ENCODE peak calls at places on chromosomes 5 and 9, in five cellular contexts. One of them, this sample, is unnamed.

GRCh38 chr9:68951879-68952659 is 61.8 kb downstream of the PRKACG start:
- DNase-seq in activated T-helper 1 cell treated with anti-CD3 and anti-CD28 coated beads, Interleukin-12 subunit alpha, Interleukin-12 subunit beta, Interleukin-2, Interleukin-4 antibody, amounts not matched to agents 30 ng/mL and 10 ng/mL and 1 ng/mL, durations not matched to agents 14 hours and 24 hours and 36 hours: no peak
- DNase-seq in activated CD4-positive, alpha-beta memory T cell treated with anti-CD3 and anti-CD28 coated beads for 36 hours: peak
- DNase-seq in Kasumi-1: peak
- DNase-seq in tibial nerve: no peak
- DNase-seq in this sample: no peak

GRCh38 chr5:75550597-75550996 is 38.9 kb downstream of the POLK start:
- DNase-seq in activated T-helper 1 cell treated with anti-CD3 and anti-CD28 coated beads, Interleukin-12 subunit alpha, Interleukin-12 subunit beta, Interleukin-2, Interleukin-4 antibody, amounts not matched to agents 30 ng/mL and 10 ng/mL and 1 ng/mL, durations not matched to agents 14 hours and 24 hours and 36 hours: no peak
- DNase-seq in tibial nerve: no peak
- DNase-seq in activated CD4-positive, alpha-beta memory T cell treated with anti-CD3 and anti-CD28 coated beads for 36 hours: no peak
- DNase-seq in Kasumi-1: peak
- DNase-seq in this sample: no peak

GRCh38 chr9:83081846-83082245 is 18.9 kb upstream of the RASEF start:
- DNase-seq in activated CD4-positive, alpha-beta memory T cell treated with anti-CD3 and anti-CD28 coated beads for 36 hours: no peak
- DNase-seq in Kasumi-1: no peak
- DNase-seq in activated T-helper 1 cell treated with anti-CD3 and anti-CD28 coated beads, Interleukin-12 subunit alpha, Interleukin-12 subunit beta, Interleukin-2, Interleukin-4 antibody, amounts not matched to agents 30 ng/mL and 10 ng/mL and 1 ng/mL, durations not matched to agents 14 hours and 24 hours and 36 hours: no peak
- DNase-seq in tibial nerve: no peak
- DNase-seq in this sample: no peak

GRCh38 chr5:4921929-4922328 is 218.2 kb upstream of the ADAMTS16 start:
- DNase-seq in activated T-helper 1 cell treated with anti-CD3 and anti-CD28 coated beads, Interleukin-12 subunit alpha, Interleukin-12 subunit beta, Interleukin-2, Interleukin-4 antibody, amounts not matched to agents 30 ng/mL and 10 ng/mL and 1 ng/mL, durations not matched to agents 14 hours and 24 hours and 36 hours: no peak
- DNase-seq in activated CD4-positive, alpha-beta memory T cell treated with anti-CD3 and anti-CD28 coated beads for 36 hours: no peak
- DNase-seq in tibial nerve: no peak
- DNase-seq in Kasumi-1: no peak
- DNase-seq in this sample: no peak

GRCh38 chr5:74576941-74577456 is 63.5 kb downstream of the ENC1 start:
- DNase-seq in tibial nerve: no peak
- DNase-seq in activated CD4-positive, alpha-beta memory T cell treated with anti-CD3 and anti-CD28 coated beads for 36 hours: peak
- DNase-seq in activated T-helper 1 cell treated with anti-CD3 and anti-CD28 coated beads, Interleukin-12 subunit alpha, Interleukin-12 subunit beta, Interleukin-2, Interleukin-4 antibody, amounts not matched to agents 30 ng/mL and 10 ng/mL and 1 ng/mL, durations not matched to agents 14 hours and 24 hours and 36 hours: peak
- DNase-seq in Kasumi-1: no peak
- DNase-seq in this sample: no peak

GRCh38 chr5:56166671-56167070 is 66.5 kb downstream of the ANKRD55 start:
- DNase-seq in activated CD4-positive, alpha-beta memory T cell treated with anti-CD3 and anti-CD28 coated beads for 36 hours: no peak
- DNase-seq in Kasumi-1: peak
- DNase-seq in activated T-helper 1 cell treated with anti-CD3 and anti-CD28 coated beads, Interleukin-12 subunit alpha, Interleukin-12 subunit beta, Interleukin-2, Interleukin-4 antibody, amounts not matched to agents 30 ng/mL and 10 ng/mL and 1 ng/mL, durations not matched to agents 14 hours and 24 hours and 36 hours: no peak
- DNase-seq in tibial nerve: no peak
- DNase-seq in this sample: no peak

GRCh38 chr5:131224387-131225191 is 39.3 kb upstream of the CDC42SE2 start:
- DNase-seq in activated T-helper 1 cell treated with anti-CD3 and anti-CD28 coated beads, Interleukin-12 subunit alpha, Interleukin-12 subunit beta, Interleukin-2, Interleukin-4 antibody, amounts not matched to agents 30 ng/mL and 10 ng/mL and 1 ng/mL, durations not matched to agents 14 hours and 24 hours and 36 hours: no peak
- DNase-seq in Kasumi-1: no peak
- DNase-seq in tibial nerve: no peak
- DNase-seq in activated CD4-positive, alpha-beta memory T cell treated with anti-CD3 and anti-CD28 coated beads for 36 hours: peak
- DNase-seq in this sample: no peak

GRCh38 chr9:84975926-84976325 is 306.4 kb downstream of the NTRK2 start:
- DNase-seq in activated CD4-positive, alpha-beta memory T cell treated with anti-CD3 and anti-CD28 coated beads for 36 hours: no peak
- DNase-seq in tibial nerve: no peak
- DNase-seq in Kasumi-1: no peak
- DNase-seq in activated T-helper 1 cell treated with anti-CD3 and anti-CD28 coated beads, Interleukin-12 subunit alpha, Interleukin-12 subunit beta, Interleukin-2, Interleukin-4 antibody, amounts not matched to agents 30 ng/mL and 10 ng/mL and 1 ng/mL, durations not matched to agents 14 hours and 24 hours and 36 hours: no peak
- DNase-seq in this sample: no peak

GRCh38 chr5:57598097-57598496 is 115.5 kb upstream of the ACTBL2 start:
- DNase-seq in tibial nerve: no peak
- DNase-seq in Kasumi-1: no peak
- DNase-seq in activated CD4-positive, alpha-beta memory T cell treated with anti-CD3 and anti-CD28 coated beads for 36 hours: no peak
- DNase-seq in activated T-helper 1 cell treated with anti-CD3 and anti-CD28 coated beads, Interleukin-12 subunit alpha, Interleukin-12 subunit beta, Interleukin-2, Interleukin-4 antibody, amounts not matched to agents 30 ng/mL and 10 ng/mL and 1 ng/mL, durations not matched to agents 14 hours and 24 hours and 36 hours: no peak
- DNase-seq in this sample: no peak

GRCh38 chr5:14707811-14708210 is 43.3 kb downstream of the OTULIN start:
- DNase-seq in activated T-helper 1 cell treated with anti-CD3 and anti-CD28 coated beads, Interleukin-12 subunit alpha, Interleukin-12 subunit beta, Interleukin-2, Interleukin-4 antibody, amounts not matched to agents 30 ng/mL and 10 ng/mL and 1 ng/mL, durations not matched to agents 14 hours and 24 hours and 36 hours: no peak
- DNase-seq in Kasumi-1: no peak
- DNase-seq in tibial nerve: no peak
- DNase-seq in activated CD4-positive, alpha-beta memory T cell treated with anti-CD3 and anti-CD28 coated beads for 36 hours: peak
- DNase-seq in this sample: no peak

GRCh38 chr5:138602371-138603000 is 27.3 kb upstream of the HSPA9 start:
- DNase-seq in activated T-helper 1 cell treated with anti-CD3 and anti-CD28 coated beads, Interleukin-12 subunit alpha, Interleukin-12 subunit beta, Interleukin-2, Interleukin-4 antibody, amounts not matched to agents 30 ng/mL and 10 ng/mL and 1 ng/mL, durations not matched to agents 14 hours and 24 hours and 36 hours: no peak
- DNase-seq in Kasumi-1: no peak
- DNase-seq in tibial nerve: no peak
- DNase-seq in activated CD4-positive, alpha-beta memory T cell treated with anti-CD3 and anti-CD28 coated beads for 36 hours: no peak
- DNase-seq in this sample: peak

GRCh38 chr9:124215956-124216355 is 41.8 kb upstream of the NEK6 start:
- DNase-seq in activated T-helper 1 cell treated with anti-CD3 and anti-CD28 coated beads, Interleukin-12 subunit alpha, Interleukin-12 subunit beta, Interleukin-2, Interleukin-4 antibody, amounts not matched to agents 30 ng/mL and 10 ng/mL and 1 ng/mL, durations not matched to agents 14 hours and 24 hours and 36 hours: no peak
- DNase-seq in activated CD4-positive, alpha-beta memory T cell treated with anti-CD3 and anti-CD28 coated beads for 36 hours: peak
- DNase-seq in tibial nerve: no peak
- DNase-seq in Kasumi-1: no peak
- DNase-seq in this sample: no peak

GRCh38 chr9:28866951-28867350 is 1293.7 kb upstream of the C9orf72 start:
- DNase-seq in tibial nerve: no peak
- DNase-seq in activated CD4-positive, alpha-beta memory T cell treated with anti-CD3 and anti-CD28 coated beads for 36 hours: no peak
- DNase-seq in Kasumi-1: no peak
- DNase-seq in activated T-helper 1 cell treated with anti-CD3 and anti-CD28 coated beads, Interleukin-12 subunit alpha, Interleukin-12 subunit beta, Interleukin-2, Interleukin-4 antibody, amounts not matched to agents 30 ng/mL and 10 ng/mL and 1 ng/mL, durations not matched to agents 14 hours and 24 hours and 36 hours: no peak
- DNase-seq in this sample: no peak

GRCh38 chr5:10789726-10790125 is 28.7 kb upstream of the DAP start:
- DNase-seq in activated T-helper 1 cell treated with anti-CD3 and anti-CD28 coated beads, Interleukin-12 subunit alpha, Interleukin-12 subunit beta, Interleukin-2, Interleukin-4 antibody, amounts not matched to agents 30 ng/mL and 10 ng/mL and 1 ng/mL, durations not matched to agents 14 hours and 24 hours and 36 hours: no peak
- DNase-seq in activated CD4-positive, alpha-beta memory T cell treated with anti-CD3 and anti-CD28 coated beads for 36 hours: no peak
- DNase-seq in tibial nerve: no peak
- DNase-seq in Kasumi-1: no peak
- DNase-seq in this sample: no peak

GRCh38 chr5:148776780-148777179 is 49.6 kb upstream of the ADRB2 start:
- DNase-seq in activated CD4-positive, alpha-beta memory T cell treated with anti-CD3 and anti-CD28 coated beads for 36 hours: peak
- DNase-seq in Kasumi-1: peak
- DNase-seq in tibial nerve: no peak
- DNase-seq in activated T-helper 1 cell treated with anti-CD3 and anti-CD28 coated beads, Interleukin-12 subunit alpha, Interleukin-12 subunit beta, Interleukin-2, Interleukin-4 antibody, amounts not matched to agents 30 ng/mL and 10 ng/mL and 1 ng/mL, durations not matched to agents 14 hours and 24 hours and 36 hours: no peak
- DNase-seq in this sample: peak

GRCh38 chr5:36017622-36018021 is 26.4 kb upstream of the UGT3A1 start:
- DNase-seq in Kasumi-1: no peak
- DNase-seq in tibial nerve: no peak
- DNase-seq in activated T-helper 1 cell treated with anti-CD3 and anti-CD28 coated beads, Interleukin-12 subunit alpha, Interleukin-12 subunit beta, Interleukin-2, Interleukin-4 antibody, amounts not matched to agents 30 ng/mL and 10 ng/mL and 1 ng/mL, durations not matched to agents 14 hours and 24 hours and 36 hours: no peak
- DNase-seq in activated CD4-positive, alpha-beta memory T cell treated with anti-CD3 and anti-CD28 coated beads for 36 hours: no peak
- DNase-seq in this sample: no peak

GRCh38 chr9:130347931-130348330 is 82.4 kb downstream of the HMCN2 start:
- DNase-seq in activated CD4-positive, alpha-beta memory T cell treated with anti-CD3 and anti-CD28 coated beads for 36 hours: no peak
- DNase-seq in Kasumi-1: no peak
- DNase-seq in tibial nerve: no peak
- DNase-seq in activated T-helper 1 cell treated with anti-CD3 and anti-CD28 coated beads, Interleukin-12 subunit alpha, Interleukin-12 subunit beta, Interleukin-2, Interleukin-4 antibody, amounts not matched to agents 30 ng/mL and 10 ng/mL and 1 ng/mL, durations not matched to agents 14 hours and 24 hours and 36 hours: no peak
- DNase-seq in this sample: no peak

GRCh38 chr5:44814761-44815160 is 6.0 kb downstream of the MRPS30 start:
- DNase-seq in activated T-helper 1 cell treated with anti-CD3 and anti-CD28 coated beads, Interleukin-12 subunit alpha, Interleukin-12 subunit beta, Interleukin-2, Interleukin-4 antibody, amounts not matched to agents 30 ng/mL and 10 ng/mL and 1 ng/mL, durations not matched to agents 14 hours and 24 hours and 36 hours: no peak
- DNase-seq in activated CD4-positive, alpha-beta memory T cell treated with anti-CD3 and anti-CD28 coated beads for 36 hours: no peak
- DNase-seq in Kasumi-1: no peak
- DNase-seq in tibial nerve: no peak
- DNase-seq in this sample: no peak

GRCh38 chr9:74973714-74974113 is 21.0 kb upstream of the C9orf40 start:
- DNase-seq in activated T-helper 1 cell treated with anti-CD3 and anti-CD28 coated beads, Interleukin-12 subunit alpha, Interleukin-12 subunit beta, Interleukin-2, Interleukin-4 antibody, amounts not matched to agents 30 ng/mL and 10 ng/mL and 1 ng/mL, durations not matched to agents 14 hours and 24 hours and 36 hours: no peak
- DNase-seq in Kasumi-1: no peak
- DNase-seq in tibial nerve: no peak
- DNase-seq in activated CD4-positive, alpha-beta memory T cell treated with anti-CD3 and anti-CD28 coated beads for 36 hours: no peak
- DNase-seq in this sample: no peak

GRCh38 chr9:37370968-37371563 is 51.4 kb upstream of the GRHPR start:
- DNase-seq in tibial nerve: no peak
- DNase-seq in Kasumi-1: no peak
- DNase-seq in activated CD4-positive, alpha-beta memory T cell treated with anti-CD3 and anti-CD28 coated beads for 36 hours: no peak
- DNase-seq in activated T-helper 1 cell treated with anti-CD3 and anti-CD28 coated beads, Interleukin-12 subunit alpha, Interleukin-12 subunit beta, Interleukin-2, Interleukin-4 antibody, amounts not matched to agents 30 ng/mL and 10 ng/mL and 1 ng/mL, durations not matched to agents 14 hours and 24 hours and 36 hours: no peak
- DNase-seq in this sample: no peak

GRCh38 chr9:16266648-16267276 is 603.7 kb downstream of the BNC2 start:
- DNase-seq in activated CD4-positive, alpha-beta memory T cell treated with anti-CD3 and anti-CD28 coated beads for 36 hours: peak
- DNase-seq in tibial nerve: peak
- DNase-seq in activated T-helper 1 cell treated with anti-CD3 and anti-CD28 coated beads, Interleukin-12 subunit alpha, Interleukin-12 subunit beta, Interleukin-2, Interleukin-4 antibody, amounts not matched to agents 30 ng/mL and 10 ng/mL and 1 ng/mL, durations not matched to agents 14 hours and 24 hours and 36 hours: no peak
- DNase-seq in Kasumi-1: no peak
- DNase-seq in this sample: peak

GRCh38 chr9:106920701-106921283 is 57.8 kb downstream of the ZNF462 start:
- DNase-seq in Kasumi-1: no peak
- DNase-seq in activated T-helper 1 cell treated with anti-CD3 and anti-CD28 coated beads, Interleukin-12 subunit alpha, Interleukin-12 subunit beta, Interleukin-2, Interleukin-4 antibody, amounts not matched to agents 30 ng/mL and 10 ng/mL and 1 ng/mL, durations not matched to agents 14 hours and 24 hours and 36 hours: no peak
- DNase-seq in activated CD4-positive, alpha-beta memory T cell treated with anti-CD3 and anti-CD28 coated beads for 36 hours: no peak
- DNase-seq in tibial nerve: no peak
- DNase-seq in this sample: no peak

GRCh38 chr5:154146409-154146808 is 44.1 kb upstream of the GALNT10 start:
- DNase-seq in tibial nerve: no peak
- DNase-seq in activated CD4-positive, alpha-beta memory T cell treated with anti-CD3 and anti-CD28 coated beads for 36 hours: no peak
- DNase-seq in activated T-helper 1 cell treated with anti-CD3 and anti-CD28 coated beads, Interleukin-12 subunit alpha, Interleukin-12 subunit beta, Interleukin-2, Interleukin-4 antibody, amounts not matched to agents 30 ng/mL and 10 ng/mL and 1 ng/mL, durations not matched to agents 14 hours and 24 hours and 36 hours: no peak
- DNase-seq in Kasumi-1: no peak
- DNase-seq in this sample: no peak

GRCh38 chr9:34310205-34310604 is 18.9 kb downstream of the KIF24 start:
- DNase-seq in tibial nerve: no peak
- DNase-seq in activated T-helper 1 cell treated with anti-CD3 and anti-CD28 coated beads, Interleukin-12 subunit alpha, Interleukin-12 subunit beta, Interleukin-2, Interleukin-4 antibody, amounts not matched to agents 30 ng/mL and 10 ng/mL and 1 ng/mL, durations not matched to agents 14 hours and 24 hours and 36 hours: no peak
- DNase-seq in activated CD4-positive, alpha-beta memory T cell treated with anti-CD3 and anti-CD28 coated beads for 36 hours: no peak
- DNase-seq in Kasumi-1: no peak
- DNase-seq in this sample: no peak

GRCh38 chr9:96519095-96519494 is 69.1 kb downstream of the HABP4 start:
- DNase-seq in tibial nerve: no peak
- DNase-seq in activated T-helper 1 cell treated with anti-CD3 and anti-CD28 coated beads, Interleukin-12 subunit alpha, Interleukin-12 subunit beta, Interleukin-2, Interleukin-4 antibody, amounts not matched to agents 30 ng/mL and 10 ng/mL and 1 ng/mL, durations not matched to agents 14 hours and 24 hours and 36 hours: no peak
- DNase-seq in Kasumi-1: no peak
- DNase-seq in activated CD4-positive, alpha-beta memory T cell treated with anti-CD3 and anti-CD28 coated beads for 36 hours: no peak
- DNase-seq in this sample: no peak

GRCh38 chr9:23382418-23382817 is 443.6 kb downstream of the ELAVL2 start:
- DNase-seq in Kasumi-1: no peak
- DNase-seq in tibial nerve: no peak
- DNase-seq in activated CD4-positive, alpha-beta memory T cell treated with anti-CD3 and anti-CD28 coated beads for 36 hours: no peak
- DNase-seq in activated T-helper 1 cell treated with anti-CD3 and anti-CD28 coated beads, Interleukin-12 subunit alpha, Interleukin-12 subunit beta, Interleukin-2, Interleukin-4 antibody, amounts not matched to agents 30 ng/mL and 10 ng/mL and 1 ng/mL, durations not matched to agents 14 hours and 24 hours and 36 hours: no peak
- DNase-seq in this sample: no peak

GRCh38 chr5:172644711-172645110 is 3.6 kb downstream of the NEURL1B start:
- DNase-seq in Kasumi-1: no peak
- DNase-seq in activated T-helper 1 cell treated with anti-CD3 and anti-CD28 coated beads, Interleukin-12 subunit alpha, Interleukin-12 subunit beta, Interleukin-2, Interleukin-4 antibody, amounts not matched to agents 30 ng/mL and 10 ng/mL and 1 ng/mL, durations not matched to agents 14 hours and 24 hours and 36 hours: no peak
- DNase-seq in activated CD4-positive, alpha-beta memory T cell treated with anti-CD3 and anti-CD28 coated beads for 36 hours: no peak
- DNase-seq in tibial nerve: no peak
- DNase-seq in this sample: no peak

GRCh38 chr5:115601709-115602584 is at the start of gene TICAM2:
- DNase-seq in activated T-helper 1 cell treated with anti-CD3 and anti-CD28 coated beads, Interleukin-12 subunit alpha, Interleukin-12 subunit beta, Interleukin-2, Interleukin-4 antibody, amounts not matched to agents 30 ng/mL and 10 ng/mL and 1 ng/mL, durations not matched to agents 14 hours and 24 hours and 36 hours: peak
- DNase-seq in activated CD4-positive, alpha-beta memory T cell treated with anti-CD3 and anti-CD28 coated beads for 36 hours: peak
- DNase-seq in tibial nerve: peak
- DNase-seq in Kasumi-1: peak
- DNase-seq in this sample: peak

GRCh38 chr9:26947736-26948135 is 694 bp upstream of the PLAA start:
- DNase-seq in tibial nerve: no peak
- DNase-seq in Kasumi-1: no peak
- DNase-seq in activated CD4-positive, alpha-beta memory T cell treated with anti-CD3 and anti-CD28 coated beads for 36 hours: peak
- DNase-seq in activated T-helper 1 cell treated with anti-CD3 and anti-CD28 coated beads, Interleukin-12 subunit alpha, Interleukin-12 subunit beta, Interleukin-2, Interleukin-4 antibody, amounts not matched to agents 30 ng/mL and 10 ng/mL and 1 ng/mL, durations not matched to agents 14 hours and 24 hours and 36 hours: no peak
- DNase-seq in this sample: no peak

GRCh38 chr9:87267701-87268100 is 230.0 kb upstream of the DAPK1 start:
- DNase-seq in tibial nerve: peak
- DNase-seq in Kasumi-1: no peak
- DNase-seq in activated T-helper 1 cell treated with anti-CD3 and anti-CD28 coated beads, Interleukin-12 subunit alpha, Interleukin-12 subunit beta, Interleukin-2, Interleukin-4 antibody, amounts not matched to agents 30 ng/mL and 10 ng/mL and 1 ng/mL, durations not matched to agents 14 hours and 24 hours and 36 hours: no peak
- DNase-seq in activated CD4-positive, alpha-beta memory T cell treated with anti-CD3 and anti-CD28 coated beads for 36 hours: no peak
- DNase-seq in this sample: no peak

GRCh38 chr5:88880196-88880595 is 2.8 kb downstream of the MEF2C start:
- DNase-seq in activated T-helper 1 cell treated with anti-CD3 and anti-CD28 coated beads, Interleukin-12 subunit alpha, Interleukin-12 subunit beta, Interleukin-2, Interleukin-4 antibody, amounts not matched to agents 30 ng/mL and 10 ng/mL and 1 ng/mL, durations not matched to agents 14 hours and 24 hours and 36 hours: no peak
- DNase-seq in tibial nerve: no peak
- DNase-seq in Kasumi-1: no peak
- DNase-seq in activated CD4-positive, alpha-beta memory T cell treated with anti-CD3 and anti-CD28 coated beads for 36 hours: no peak
- DNase-seq in this sample: no peak

GRCh38 chr5:136006164-136006563 is 22.6 kb upstream of the TGFBI start:
- DNase-seq in activated CD4-positive, alpha-beta memory T cell treated with anti-CD3 and anti-CD28 coated beads for 36 hours: no peak
- DNase-seq in activated T-helper 1 cell treated with anti-CD3 and anti-CD28 coated beads, Interleukin-12 subunit alpha, Interleukin-12 subunit beta, Interleukin-2, Interleukin-4 antibody, amounts not matched to agents 30 ng/mL and 10 ng/mL and 1 ng/mL, durations not matched to agents 14 hours and 24 hours and 36 hours: no peak
- DNase-seq in tibial nerve: no peak
- DNase-seq in Kasumi-1: no peak
- DNase-seq in this sample: no peak